ENCODE peak calls at places on chromosomes 3 and 15, in four cellular contexts. J, L, V and G are unnamed samples. For H3K4me1, the result is how much of the 10 kb centered on the place peaks cover.

GRCh38 chr3:133742351-133743091 is 3.7 kb upstream of the TF start:
- DNase-seq in V (no peak), L (no peak), J (no peak), G (no peak)

GRCh38 chr3:125188955-125189354 is 23.6 kb downstream of the SLC12A8 start:
- DNase-seq in L (no peak), J (no peak), V (no peak), G (no peak)

GRCh38 chr3:32238816-32239637 is 547 bp downstream of the CMTM8 start:
- DNase-seq in V (peak), L (peak), J (peak), G (peak)

GRCh38 chr15:57205999-57206398 is 170.3 kb upstream of the CGNL1 start:
- DNase-seq in J (no peak), V (no peak), L (no peak), G (peak)

GRCh38 chr15:82986442-82986780 is 401 bp downstream of the RAMAC start:
- DNase-seq in L (peak), J (no peak), V (no peak), G (no peak)

GRCh38 chr3:120524171-120524923 is 71.8 kb upstream of the NDUFB4 start:
- DNase-seq in J (no peak), L (no peak), V (no peak), G (no peak)

GRCh38 chr3:6809349-6809748 is 51.6 kb upstream of the GRM7 start:
- DNase-seq in J (no peak), L (no peak), V (no peak), G (no peak)

GRCh38 chr15:79028411-79028964 is 62.1 kb downstream of the RASGRF1 start:
- DNase-seq in V (peak), L (no peak), J (no peak), G (peak)

GRCh38 chr3:195154111-195154791 is 116.7 kb downstream of the XXYLT1 start:
- DNase-seq in L (no peak), J (no peak), V (no peak), G (no peak)

GRCh38 chr3:141386080-141386594 is 17.8 kb downstream of the ZBTB38 start:
- DNase-seq in V (no peak), L (no peak), J (no peak), G (no peak)
- H3K4me1 ChIP-seq in V (under half), L (under half), J (under half), G (under half)

GRCh38 chr3:43693594-43693993 is 2.9 kb downstream of the ABHD5 start:
- DNase-seq in L (no peak), J (no peak), V (no peak), G (no peak)

GRCh38 chr3:43695443-43695842 is 4.7 kb downstream of the ABHD5 start:
- DNase-seq in J (no peak), L (no peak), V (no peak), G (no peak)

GRCh38 chr3:43696881-43697280 is 6.1 kb downstream of the ABHD5 start:
- DNase-seq in L (no peak), J (no peak), V (no peak), G (no peak)

GRCh38 chr3:43692971-43693370 is 2.2 kb downstream of the ABHD5 start:
- DNase-seq in L (no peak), V (no peak), J (no peak), G (no peak)

DNA sequence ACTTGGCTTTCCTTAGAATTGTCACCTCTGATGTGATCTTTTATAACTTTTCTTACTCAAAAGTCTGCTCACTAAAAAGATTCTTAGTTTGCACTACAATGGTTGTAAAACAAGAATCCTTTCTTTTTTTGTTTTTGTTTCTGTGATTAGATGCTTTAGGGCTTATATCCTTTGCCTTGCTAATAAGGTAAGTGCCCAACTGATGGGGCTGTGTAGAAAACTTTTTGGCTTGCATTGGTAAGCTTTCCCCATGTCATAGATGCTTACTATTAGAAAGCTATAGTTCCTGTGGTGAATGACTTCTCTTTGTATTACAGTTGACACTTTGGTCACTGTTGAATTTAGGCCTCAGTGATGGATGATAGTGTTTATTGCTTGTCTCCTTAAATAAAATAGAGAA is 5.1 kb downstream of the ABHD5 start:
- DNase-seq in J (no peak), V (no peak), L (no peak), G (no peak)
- H3K4me1 ChIP-seq in J (under half), V (under half), L (under half), G (under half)

GRCh38 chr3:16494094-16494493 is 19.4 kb downstream of the RFTN1 start:
- DNase-seq in V (no peak), J (no peak), L (no peak), G (no peak)

GRCh38 chr3:16488637-16489036 is 24.9 kb downstream of the RFTN1 start:
- DNase-seq in V (no peak), J (no peak), L (no peak), G (no peak)

GRCh38 chr3:16486951-16487480 is 26.5 kb downstream of the RFTN1 start:
- DNase-seq in J (no peak), L (no peak), V (no peak), G (no peak)

GRCh38 chr3:16487506-16488175 is 25.9 kb downstream of the RFTN1 start:
- DNase-seq in L (no peak), J (no peak), V (no peak), G (no peak)

DNA sequence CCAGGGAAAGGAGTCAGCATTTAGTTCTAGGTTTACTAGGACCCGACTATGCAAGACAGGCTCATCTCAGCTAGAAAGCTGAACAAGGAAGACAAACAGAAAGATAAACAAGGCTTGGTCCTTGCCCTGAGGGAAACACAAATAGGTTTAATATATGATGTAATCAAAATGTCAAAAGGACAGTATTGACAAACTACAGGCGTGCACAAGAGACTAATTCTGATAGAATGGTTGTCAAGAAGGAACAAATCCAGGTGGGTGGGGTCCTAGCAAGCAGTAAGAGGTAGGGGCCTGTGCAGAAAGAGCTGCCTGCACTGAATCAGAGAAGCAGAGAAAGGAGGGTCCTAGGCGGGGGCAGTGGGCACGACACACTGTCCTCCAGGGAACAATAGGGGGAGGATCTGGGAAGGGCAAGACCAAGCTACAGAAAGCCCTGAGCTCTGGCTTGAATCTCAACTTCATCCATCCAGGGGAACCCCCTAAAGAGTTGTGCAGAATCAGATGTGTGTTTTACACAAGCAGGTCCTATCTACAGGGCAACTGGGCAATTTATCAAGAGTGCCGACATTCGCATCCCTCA is 23.3 kb downstream of the RFTN1 start:
- DNase-seq in L (no peak), J (no peak), V (no peak), G (no peak)
- H3K4me1 ChIP-seq in L (under half), J (under half), V (under half), G (under half)

GRCh38 chr3:70853161-70853560 is 540.7 kb upstream of the MDFIC2 start:
- DNase-seq in L (no peak), V (no peak), J (no peak), G (no peak)
- H3K4me1 ChIP-seq in L (under half), V (under half), J (under half), G (under half)

GRCh38 chr3:139310474-139310933 is 33.3 kb upstream of the MRPS22 start:
- DNase-seq in J (no peak), V (no peak), L (no peak), G (no peak)
- H3K4me1 ChIP-seq in J (under half), V (under half), L (under half), G (under half)

DNA sequence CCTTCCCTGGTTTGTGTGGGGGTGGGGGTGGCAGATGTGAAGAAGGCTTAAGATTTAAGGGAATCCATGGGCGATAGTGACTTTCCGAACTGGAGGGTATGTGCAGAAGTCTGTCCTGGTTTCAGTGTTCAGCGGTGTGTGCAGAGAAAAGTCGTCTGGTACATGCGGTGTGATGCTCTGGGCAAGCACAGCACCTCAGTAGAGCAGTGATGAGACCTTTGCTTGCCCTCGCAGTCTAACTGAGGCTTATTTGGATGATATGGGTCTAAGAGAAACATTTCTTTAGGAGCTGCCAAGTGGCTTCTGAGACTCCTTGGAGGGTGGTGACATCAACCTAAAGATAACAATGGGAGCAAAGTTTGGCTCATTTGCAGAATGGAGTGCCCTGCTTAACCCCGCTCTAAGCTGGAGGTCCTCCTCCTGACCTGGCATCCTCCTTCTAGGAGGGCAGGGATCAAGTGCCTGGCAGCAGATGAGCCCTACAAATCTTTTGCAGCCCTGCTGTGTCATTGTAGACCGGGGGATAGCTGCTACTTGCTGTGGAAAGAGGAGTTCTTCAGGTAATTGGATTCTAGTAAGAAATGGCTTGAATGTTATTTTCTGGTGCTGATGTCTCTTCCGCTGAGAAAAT is 228.1 kb upstream of the AZI2 start:
- DNase-seq in L (no peak), V (no peak), J (no peak), G (no peak)
- H3K4me1 ChIP-seq in L (under half), V (under half), J (under half), G (under half)

GRCh38 chr15:74997161-74997942 is 2.0 kb downstream of the SCAMP5 start:
- DNase-seq in L (no peak), J (peak), V (no peak), G (peak)

GRCh38 chr15:74994685-74995084 is 678 bp upstream of the SCAMP5 start:
- DNase-seq in J (no peak), V (no peak), L (no peak), G (no peak)

GRCh38 chr15:74995182-74995778 is at the start of gene SCAMP5:
- DNase-seq in V (peak), L (peak), J (peak), G (peak)

GRCh38 chr15:74994236-74994635 is 1.1 kb upstream of the SCAMP5 start:
- DNase-seq in V (no peak), L (no peak), J (peak), G (no peak)

DNA sequence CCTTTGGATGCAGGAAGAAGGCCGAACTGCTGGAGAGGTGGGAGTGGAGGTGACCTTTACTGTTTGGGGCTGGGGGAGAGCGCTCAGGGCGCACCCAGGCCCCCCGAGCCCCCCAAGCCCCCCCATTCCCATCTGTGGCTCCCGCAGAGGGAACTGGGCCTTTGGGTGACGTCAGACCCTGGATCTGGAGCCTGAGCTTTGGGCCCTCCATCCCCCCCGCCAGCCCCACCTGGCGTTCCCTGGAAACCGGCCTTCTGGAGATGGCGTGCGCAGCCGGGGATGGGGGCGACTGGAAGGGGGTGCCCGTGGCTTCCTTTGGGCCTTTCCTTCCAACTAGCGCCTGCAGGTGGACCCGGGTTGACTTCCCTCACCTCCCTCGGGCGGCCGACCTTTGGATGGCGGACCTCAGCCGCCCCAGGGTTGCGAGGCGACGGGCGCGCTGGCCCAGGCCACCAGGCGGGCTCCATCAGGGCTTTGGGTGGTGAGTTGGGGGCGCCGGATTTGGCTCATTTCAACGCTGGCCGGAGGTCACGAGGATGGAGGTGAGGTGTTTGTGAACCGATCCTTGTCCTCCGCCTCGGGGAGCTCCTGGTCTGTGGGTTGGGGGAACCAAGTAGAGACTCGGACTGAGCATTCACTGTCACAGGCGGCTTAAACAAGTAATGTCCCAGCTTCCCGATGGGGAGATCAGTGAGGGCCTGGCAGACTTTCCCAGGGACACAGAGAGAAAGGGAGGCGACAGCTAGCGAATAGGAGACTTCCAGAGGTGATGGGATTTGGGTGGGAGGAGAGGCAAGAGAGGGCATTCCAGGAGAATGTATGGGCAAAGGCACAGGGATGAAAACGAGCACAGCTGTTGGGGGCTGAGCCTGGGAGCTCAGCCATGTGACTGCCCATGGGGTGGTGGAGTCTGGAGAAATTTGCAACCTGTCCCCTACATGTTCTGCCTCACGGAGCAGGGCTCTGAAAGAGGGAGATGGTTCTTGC is 709 bp downstream of the SCAMP5 start:
- DNase-seq in L (no peak), J (peak), V (peak), G (peak)
- H3K4me1 ChIP-seq in L (under half), J (under half), V (under half), G (under half)

GRCh38 chr15:67554580-67554979 is 12.1 kb downstream of the MAP2K5 start:
- DNase-seq in V (no peak), J (no peak), L (no peak), G (no peak)
- H3K4me1 ChIP-seq in V (under half), J (under half), L (under half), G (under half)

DNA sequence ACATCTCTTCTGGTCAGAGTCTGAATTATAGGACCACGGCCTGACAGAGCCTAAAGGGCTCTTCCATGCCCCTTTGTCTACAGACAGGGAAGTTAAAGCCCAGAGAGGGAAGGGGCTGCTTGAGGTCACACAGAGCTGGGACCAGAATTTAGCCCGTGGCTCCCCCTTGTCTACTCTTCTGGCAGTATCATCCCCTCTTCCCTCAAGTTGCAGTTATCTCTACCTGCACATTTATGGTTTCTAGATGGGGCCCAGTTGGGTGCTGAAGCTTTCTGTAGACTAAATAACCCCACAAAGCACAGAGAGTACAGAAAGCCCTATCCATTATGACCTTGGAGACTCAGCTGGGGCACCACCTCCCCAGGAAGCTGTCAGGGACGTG is 16.6 kb downstream of the ACOX2 start:
- DNase-seq in J (no peak), L (no peak), V (no peak), G (no peak)
- H3K4me1 ChIP-seq in J (under half), L (under half), V (under half), G (under half)

DNA sequence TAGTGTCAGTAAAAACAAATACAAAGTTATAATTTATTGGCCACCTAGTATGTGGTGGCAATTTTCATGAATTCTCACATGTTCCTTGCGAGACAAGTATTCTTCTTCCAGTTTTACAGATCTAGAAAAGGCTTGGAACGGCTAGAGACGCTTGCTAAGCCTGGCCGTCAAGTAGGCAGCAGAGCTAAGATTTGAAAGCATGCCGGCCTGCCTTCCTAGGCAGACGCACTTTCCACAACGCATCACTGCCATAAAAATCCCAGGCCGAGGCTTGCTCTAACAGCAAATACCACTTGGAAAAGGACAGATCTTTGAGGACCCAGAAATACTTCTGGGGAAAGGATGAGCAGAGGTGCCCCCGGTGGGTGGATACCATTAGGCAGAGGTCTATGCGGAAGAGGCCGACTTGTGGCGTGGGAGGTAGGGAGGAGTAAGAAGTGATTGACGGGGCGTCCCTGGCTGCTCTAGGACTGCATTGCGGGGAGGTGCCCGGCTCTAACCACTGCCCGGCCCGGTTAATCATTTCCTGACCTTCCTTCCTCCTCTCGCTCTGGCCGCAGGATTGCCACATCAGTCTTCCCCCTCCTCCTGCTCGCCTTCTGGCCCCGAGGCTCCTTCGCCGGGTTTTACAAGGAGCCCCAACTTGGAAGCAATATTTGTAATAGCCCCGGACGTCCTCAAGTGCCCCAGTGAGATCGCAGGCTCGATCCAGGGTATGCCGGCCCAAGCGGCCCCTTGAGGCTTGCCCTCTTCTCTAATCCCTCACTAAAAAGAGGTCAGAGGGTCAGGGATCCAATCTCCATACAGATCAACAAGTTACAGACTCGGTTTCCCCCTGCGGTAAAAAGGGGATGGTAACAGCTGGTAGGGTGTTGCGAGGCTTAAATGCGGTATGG is 1.3 kb upstream of the USP3 start:
- DNase-seq in V (peak), L (peak), J (peak), G (peak)
- H3K4me1 ChIP-seq in V (under half), L (half or more), J (half or more), G (under half)